ENCODE peak calls at places on chromosomes 7 and 10, in four cellular contexts. G is body of pancreas, P is endothelial cell, V is bronchial epithelial cell. Y is an unnamed sample.

GRCh38 chr7:19972872-19973271 is 199.5 kb upstream of the TMEM196 start:
- DNase-seq in V (no peak), P (no peak), G (no peak), Y (no peak)

GRCh38 chr7:977326-978048 is 2.1 kb upstream of the COX19 start:
- DNase-seq in V (no peak), G (peak; percentile 92), P (no peak), Y (peak; percentile 91)

GRCh38 chr10:70571236-70571635 is 31.3 kb downstream of the PRF1 start:
- DNase-seq in V (no peak), G (no peak), P (no peak), Y (no peak)

GRCh38 chr10:116769368-116769767 is 27.0 kb upstream of the HSPA12A start:
- DNase-seq in G (no peak), V (no peak), P (no peak), Y (no peak)

GRCh38 chr7:137130751-137131158 is 212.8 kb downstream of the PTN start:
- DNase-seq in P (no peak), G (no peak), V (peak; percentile 99), Y (no peak)

GRCh38 chr7:27723086-27723485 is 16.9 kb upstream of the TAX1BP1 start:
- DNase-seq in G (peak; percentile 62), V (peak; percentile 43), P (peak; percentile 5), Y (peak; percentile 58)

GRCh38 chr10:72096115-72097000 is 8.0 kb upstream of the SPOCK2 start:
- DNase-seq in P (no peak), V (no peak), G (no peak), Y (peak; percentile 35)

GRCh38 chr10:13795653-13796555 is 209.1 kb downstream of the PRPF18 start:
- DNase-seq in P (no peak), G (no peak), V (no peak), Y (no peak)

GRCh38 chr10:24622781-24623301 is 100.8 kb downstream of the ARHGAP21 start:
- DNase-seq in V (no peak), P (no peak), G (no peak), Y (no peak)

GRCh38 chr7:64873517-64873916 is 29.6 kb upstream of the ZNF273 start:
- DNase-seq in G (no peak), V (no peak), P (no peak), Y (no peak)

GRCh38 chr10:103640436-103641181 is 147.1 kb downstream of the NEURL1 start:
- DNase-seq in V (no peak), G (no peak), P (no peak), Y (no peak)

GRCh38 chr7:117019786-117020604 is 66.7 kb downstream of the ST7 start:
- DNase-seq in P (peak; percentile 61), G (peak; percentile 58), V (peak; percentile 81), Y (no peak)

GRCh38 chr10:83476211-83476610 is 663.1 kb upstream of the GHITM start:
- DNase-seq in V (no peak), P (no peak), G (no peak), Y (no peak)

GRCh38 chr10:101056365-101057151 is 5.2 kb upstream of the KAZALD1 start:
- DNase-seq in P (no peak), V (no peak), G (no peak), Y (no peak)

GRCh38 chr7:112136707-112137008 is 69.5 kb downstream of the DOCK4 start:
- DNase-seq in P (no peak), V (no peak), G (no peak), Y (no peak)

GRCh38 chr7:939843-940242 is 14.6 kb downstream of the ADAP1 start:
- DNase-seq in V (no peak), G (no peak), P (no peak), Y (no peak)

GRCh38 chr10:26215923-26216576 is 524 bp upstream of the GAD2 start:
- DNase-seq in V (no peak), G (peak; percentile 42), P (peak; percentile 79), Y (peak; percentile 13)

GRCh38 chr7:116616555-116617059 is 55.4 kb upstream of the MET start:
- DNase-seq in G (no peak), V (peak; percentile 68), P (no peak), Y (no peak)

GRCh38 chr10:119489572-119490326 is 52.8 kb downstream of the RGS10 start:
- DNase-seq in G (peak; percentile 9), P (peak; percentile 86), V (peak; percentile 21), Y (peak; percentile 62)

GRCh38 chr10:133199992-133200611 is 29.9 kb upstream of the UTF1 start:
- DNase-seq in P (no peak), V (no peak), G (no peak), Y (no peak)

GRCh38 chr10:78436706-78437406 is 403.2 kb downstream of the RPS24 start:
- DNase-seq in P (no peak), G (no peak), V (no peak), Y (no peak)

GRCh38 chr7:142798451-142799438 is 28.0 kb downstream of the PRSS2 start:
- DNase-seq in V (no peak), P (no peak), G (no peak), Y (no peak)

GRCh38 chr7:84817016-84817415 is 369.8 kb downstream of the SEMA3D start:
- DNase-seq in P (no peak), G (no peak), V (no peak), Y (no peak)

GRCh38 chr7:92567460-92567859 is 22.7 kb downstream of the FAM133B start:
- DNase-seq in P (no peak), G (no peak), V (no peak), Y (no peak)

GRCh38 chr7:117728858-117729257 is 144.4 kb downstream of the CTTNBP2 start:
- DNase-seq in V (no peak), P (no peak), G (no peak), Y (no peak)

GRCh38 chr7:51705701-51706100 is 389.1 kb upstream of the COBL start:
- DNase-seq in V (no peak), G (no peak), P (no peak), Y (no peak)

GRCh38 chr7:36132025-36132424 is 21.0 kb upstream of the EEPD1 start:
- DNase-seq in G (no peak), V (no peak), P (no peak), Y (no peak)

GRCh38 chr7:2299853-2300512 is 14.3 kb downstream of the SNX8 start:
- DNase-seq in P (no peak), G (no peak), V (no peak), Y (no peak)
- TF ChIP-seq CTCF in P (no peak), G (no peak), V (no peak), Y (no peak)

GRCh38 chr10:27241640-27242472 is 1.3 kb upstream of the ACBD5 start:
- DNase-seq in V (peak; percentile 80), P (peak; percentile 93), G (peak; percentile 92), Y (peak; percentile 93)

GRCh38 chr10:27240212-27240890 is at the start of gene ACBD5:
- DNase-seq in P (peak; percentile 79), V (peak; percentile 47), G (peak; percentile 96), Y (peak; percentile 76)

GRCh38 chr10:27240891-27241639 is 468 bp upstream of the ACBD5 start:
- DNase-seq in V (peak; percentile 19), P (peak; percentile 38), G (peak; percentile 41), Y (no peak)

GRCh38 chr10:27242951-27243551 is 2.5 kb upstream of the ACBD5 start:
- DNase-seq in V (peak; percentile 71), G (peak; percentile 73), P (peak; percentile 16), Y (peak; percentile 50)

GRCh38 chr10:27242473-27242950 is 1.9 kb upstream of the ACBD5 start:
- DNase-seq in V (no peak), P (no peak), G (no peak), Y (no peak)
- TF ChIP-seq CTCF in V (no peak), P (no peak), G (no peak), Y (no peak)

GRCh38 chr7:29831705-29832104 is 25.4 kb downstream of the WIPF3 start:
- DNase-seq in V (no peak), G (no peak), P (no peak), Y (no peak)
- TF ChIP-seq CTCF in V (no peak), G (no peak), P (no peak), Y (no peak)

DNA sequence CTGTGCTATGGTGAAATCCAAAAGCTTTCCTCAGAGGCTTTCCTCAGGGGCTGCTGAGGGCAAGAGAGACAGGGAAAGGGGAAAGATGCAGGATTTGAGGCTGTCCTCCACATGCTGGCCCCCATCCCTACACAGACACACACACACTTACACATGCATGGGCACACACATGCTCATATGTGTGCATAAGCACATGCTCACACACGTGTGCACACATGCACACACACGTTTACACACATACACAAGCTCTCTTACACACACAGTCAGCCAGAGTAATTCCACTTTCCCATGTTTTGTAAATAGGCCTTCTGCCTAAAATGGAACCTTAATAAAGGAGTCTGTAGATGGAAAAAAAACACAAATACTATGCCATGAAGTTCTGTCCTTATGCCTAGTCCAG is 312.9 kb downstream of the GRID1 start:
- DNase-seq in P (no peak), V (no peak), G (no peak), Y (no peak)
- TF ChIP-seq CTCF in P (no peak), V (no peak), G (no peak), Y (no peak)

DNA sequence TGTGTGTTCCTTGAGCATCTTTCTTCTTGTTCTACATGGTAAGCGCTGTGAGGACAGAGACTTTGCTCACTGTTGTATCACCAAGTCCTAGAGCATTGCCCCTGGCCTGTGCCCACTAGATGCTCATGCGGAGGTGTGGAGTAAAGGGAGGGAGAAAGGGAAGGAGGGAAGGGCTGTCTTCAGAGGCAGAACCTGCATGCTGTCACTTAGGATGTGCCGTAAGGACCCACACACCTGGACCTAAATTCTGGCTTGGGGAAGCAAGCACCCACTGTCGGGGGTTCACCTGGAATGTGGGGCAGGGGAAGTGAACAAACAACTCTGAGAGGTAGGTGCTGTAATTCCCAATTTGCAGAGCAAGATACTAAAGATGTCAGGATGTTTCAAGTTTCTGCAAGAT is 129.5 kb downstream of the PTPN20 start:
- DNase-seq in G (no peak), V (no peak), P (no peak), Y (no peak)
- TF ChIP-seq CTCF in G (no peak), V (no peak), P (no peak), Y (no peak)

Y was measured in Calu3.